ENCODE peak calls at places on chromosomes 16 and 17, in five cellular contexts. P, T, S, W and I are unnamed samples.

GRCh38 chr16:74575805-74576643 is 30.9 kb downstream of the GLG1 start:
- DNase-seq in W (no peak), S (no peak), T (no peak), P (no peak), I (no peak)

GRCh38 chr16:24851700-24852099 is 5.9 kb downstream of the SLC5A11 start:
- DNase-seq in P (no peak), S (no peak), W (no peak), T (no peak), I (no peak)

GRCh38 chr16:85399583-85400284 is 213.4 kb upstream of the GSE1 start:
- DNase-seq in S (no peak), W (no peak), T (no peak), P (no peak), I (peak; percentile 36)

GRCh38 chr17:76353004-76353598 is 615 bp downstream of the PRPSAP1 start:
- DNase-seq in T (no peak), W (peak; percentile 74), P (peak; percentile 40), S (peak; percentile 67), I (peak; percentile 53)

GRCh38 chr17:4715071-4715749 is 4.8 kb downstream of the ARRB2 start:
- DNase-seq in T (no peak), P (peak; percentile 44), W (no peak), S (peak; percentile 47), I (no peak)

GRCh38 chr17:69581061-69581955 is 166.8 kb downstream of the MAP2K6 start:
- DNase-seq in P (peak; percentile 67), W (peak; percentile 20), T (peak; percentile 58), S (peak; percentile 38), I (no peak)

GRCh38 chr17:38528101-38528500 is 77.7 kb downstream of the SRCIN1 start:
- DNase-seq in T (no peak), W (no peak), S (no peak), P (no peak), I (no peak)

GRCh38 chr17:47732399-47733046 is 513 bp upstream of the TBX21 start:
- DNase-seq in P (no peak), S (no peak), W (peak; percentile 23), T (no peak), I (no peak)

GRCh38 chr16:67000384-67001158 is 12.2 kb downstream of the CES4A start:
- DNase-seq in S (peak; percentile 86), P (peak; percentile 84), T (no peak), W (peak; percentile 79), I (peak; percentile 53)

GRCh38 chr17:61285483-61286320 is 113.9 kb upstream of the TBX2 start:
- DNase-seq in P (no peak), T (no peak), S (no peak), W (peak; percentile 70), I (peak; percentile 33)

GRCh38 chr17:7219812-7220592 is at the start of the genes ACADVL and DLG4:
- DNase-seq in W (peak; percentile 95), P (peak; percentile 81), S (peak; percentile 94), T (peak; percentile 75), I (peak; percentile 90)

GRCh38 chr17:2542456-2542855 is 30.8 kb upstream of the METTL16 start:
- DNase-seq in S (no peak), P (peak; percentile 9), W (no peak), T (no peak), I (no peak)

GRCh38 chr17:13266596-13266995 is 248.8 kb upstream of the ELAC2 start:
- DNase-seq in W (no peak), S (no peak), P (no peak), T (no peak), I (no peak)

GRCh38 chr16:89510526-89510925 is 2.3 kb downstream of the SPG7 start:
- DNase-seq in S (no peak), W (no peak), P (no peak), T (no peak), I (no peak)

GRCh38 chr16:48885456-48885855 is 275.5 kb upstream of the N4BP1 start:
- DNase-seq in W (no peak), T (no peak), S (no peak), P (no peak), I (peak; percentile 67)

GRCh38 chr16:81838794-81839193 is 59.7 kb downstream of the PLCG2 start:
- DNase-seq in P (no peak), T (no peak), W (no peak), S (peak; percentile 42), I (no peak)

GRCh38 chr17:45231481-45232116 is 9.9 kb downstream of the FMNL1 start:
- DNase-seq in T (no peak), P (no peak), S (no peak), W (peak; percentile 79), I (peak; percentile 61)

GRCh38 chr17:59366773-59367656 is 35.6 kb downstream of the YPEL2 start:
- DNase-seq in W (no peak), T (no peak), P (no peak), S (no peak), I (no peak)

GRCh38 chr16:67460168-67460567 is 20.8 kb downstream of the ATP6V0D1 start:
- DNase-seq in W (no peak), S (no peak), T (no peak), P (no peak), I (no peak)

GRCh38 chr16:78242231-78242630 is 142.8 kb downstream of the WWOX start:
- DNase-seq in W (no peak), T (no peak), S (no peak), P (no peak), I (no peak)

GRCh38 chr17:74922694-74923537 is at the start of gene USH1G:
- DNase-seq in T (no peak), P (no peak), W (peak; percentile 36), S (peak; percentile 77), I (no peak)

GRCh38 chr16:4370151-4370550 is 1.5 kb upstream of the VASN start:
- DNase-seq in S (no peak), T (no peak), W (no peak), P (no peak), I (no peak)

DNA sequence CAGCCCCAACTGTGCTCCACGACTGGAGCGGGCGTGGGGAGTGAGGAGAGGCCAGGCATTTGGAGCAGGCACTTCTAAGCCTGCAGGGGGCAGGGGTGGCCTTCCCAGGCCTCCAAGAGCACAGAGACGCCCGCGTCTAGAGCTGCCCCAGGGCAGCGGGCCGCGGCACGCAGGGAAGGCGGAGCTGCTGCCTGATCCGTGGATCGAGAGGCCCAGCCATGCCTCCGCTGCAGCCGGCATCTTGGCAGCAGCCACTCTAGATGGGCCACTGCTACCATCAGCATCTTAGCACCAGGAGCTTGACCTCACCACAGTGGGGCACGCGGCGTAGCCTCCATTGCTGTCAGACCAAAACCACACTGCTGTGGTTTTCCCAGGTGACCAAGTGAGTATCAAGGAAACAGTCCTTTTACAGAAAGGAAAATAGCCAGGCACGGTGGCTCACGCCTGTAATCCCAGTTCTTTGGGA is 20.4 kb upstream of the WDR45B start:
- DNase-seq in T (no peak), P (peak; percentile 68), W (peak; percentile 92), S (peak; percentile 84), I (peak; percentile 71)
- TF ChIP-seq CTCF in T (peak; percentile 47), P (peak; percentile 59), W (peak; percentile 86), S (peak; percentile 54), I (no peak)

GRCh38 chr17:80387071-80387470 is 27.9 kb upstream of the ENDOV start:
- DNase-seq in S (no peak), W (no peak), P (no peak), T (no peak), I (no peak)

GRCh38 chr17:80388175-80388574 is 26.8 kb upstream of the ENDOV start:
- DNase-seq in W (peak; percentile 36), P (no peak), S (no peak), T (no peak), I (no peak)

GRCh38 chr17:80386341-80386740 is 28.6 kb upstream of the ENDOV start:
- DNase-seq in S (no peak), P (no peak), W (no peak), T (no peak), I (no peak)

GRCh38 chr17:80388601-80389000 is 26.4 kb upstream of the ENDOV start:
- DNase-seq in T (no peak), S (no peak), W (no peak), P (no peak), I (no peak)

GRCh38 chr17:80389011-80389995 is 25.7 kb upstream of the ENDOV start:
- DNase-seq in W (no peak), T (no peak), S (no peak), P (no peak), I (no peak)
- TF ChIP-seq CTCF in W (no peak), T (no peak), S (no peak), P (no peak), I (no peak)

GRCh38 chr16:8963825-8964441 is at the start of gene USP7:
- DNase-seq in W (peak; percentile 95), T (peak; percentile 78), S (peak; percentile 99), P (peak; percentile 95), I (peak; percentile 95)

GRCh38 chr16:8961811-8962390 is 1.8 kb downstream of the USP7 start:
- DNase-seq in T (no peak), S (peak; percentile 39), W (no peak), P (no peak), I (no peak)

GRCh38 chr16:8963010-8963824 is 489 bp downstream of the USP7 start:
- DNase-seq in S (no peak), P (peak; percentile 38), T (no peak), W (no peak), I (no peak)

GRCh38 chr16:8960788-8961109 is 3.0 kb downstream of the USP7 start:
- DNase-seq in W (no peak), T (no peak), S (no peak), P (no peak), I (no peak)

GRCh38 chr16:8962393-8963009 is 1.2 kb downstream of the USP7 start:
- DNase-seq in T (no peak), W (peak; percentile 69), S (peak; percentile 77), P (peak; percentile 87), I (no peak)
- TF ChIP-seq CTCF in T (no peak), W (no peak), S (no peak), P (peak; percentile 15), I (no peak)

DNA sequence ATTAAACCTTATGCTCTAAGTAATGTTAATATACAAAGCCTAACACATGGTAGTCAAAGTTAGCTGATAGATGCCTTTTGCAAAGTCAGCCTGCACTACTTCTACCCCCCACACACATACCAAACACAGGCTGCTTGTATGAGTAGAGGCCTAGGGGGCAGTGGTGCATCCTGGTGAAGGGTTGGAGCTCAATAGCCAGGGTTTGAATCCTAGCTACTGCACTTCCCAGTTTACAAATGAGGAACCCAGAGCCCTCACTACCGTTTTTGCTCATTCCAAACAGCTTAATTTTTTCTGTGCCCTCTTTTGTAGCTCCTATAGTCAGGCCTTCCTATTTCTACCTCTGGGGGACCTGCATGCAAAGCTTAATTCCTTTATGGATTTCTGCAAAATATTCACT is 18.9 kb upstream of the HYDIN start:
- DNase-seq in T (no peak), P (no peak), W (peak; percentile 69), S (no peak), I (no peak)
- TF ChIP-seq CTCF in T (no peak), P (no peak), W (peak; percentile 67), S (no peak), I (no peak)